ENCODE peak calls at places on chromosomes 12 and 14, in eight cellular contexts. One of them, this sample, is unnamed.
A peak's percentile ranks its signal among the peaks of the same experiment; 100 is the strongest.

GRCh38 chr12:22101749-22102243 is 55.8 kb downstream of the CMAS start:
- DNase-seq in stimulated activated CD8-positive, alpha-beta memory T cell treated with anti-CD3 and anti-CD28 coated beads, Interleukin-4, amount 100 ng/mL, for 24 hours: no peak
- DNase-seq in nephron progenitor cell: no peak
- DNase-seq in heart left ventricle: no peak
- DNase-seq in stimulated activated CD4-positive, alpha-beta T cell treated with anti-CD3 and anti-CD28 coated beads, Interleukin-1b, Interleukin-23, amount 100 ng/mL, for 1 hour: no peak
- DNase-seq in type B pancreatic cell: no peak
- DNase-seq in activated effector memory CD4-positive, alpha-beta T cell treated with Interleukin-2 at 50 U/mL for 16 hours: no peak
- DNase-seq in transverse colon: peak; percentile 10
- DNase-seq in this sample: no peak

GRCh38 chr12:52354197-52354596 is 13.1 kb downstream of the KRT85 start:
- DNase-seq in type B pancreatic cell: no peak
- DNase-seq in stimulated activated CD4-positive, alpha-beta T cell treated with anti-CD3 and anti-CD28 coated beads, Interleukin-1b, Interleukin-23, amount 100 ng/mL, for 1 hour: no peak
- DNase-seq in nephron progenitor cell: no peak
- DNase-seq in stimulated activated CD8-positive, alpha-beta memory T cell treated with anti-CD3 and anti-CD28 coated beads, Interleukin-4, amount 100 ng/mL, for 24 hours: no peak
- DNase-seq in transverse colon: no peak
- DNase-seq in activated effector memory CD4-positive, alpha-beta T cell treated with Interleukin-2 at 50 U/mL for 16 hours: no peak
- DNase-seq in heart left ventricle: no peak
- DNase-seq in this sample: no peak

GRCh38 chr14:29741909-29742401 is 185.7 kb downstream of the PRKD1 start:
- DNase-seq in stimulated activated CD4-positive, alpha-beta T cell treated with anti-CD3 and anti-CD28 coated beads, Interleukin-1b, Interleukin-23, amount 100 ng/mL, for 1 hour: no peak
- DNase-seq in nephron progenitor cell: no peak
- DNase-seq in heart left ventricle: no peak
- DNase-seq in activated effector memory CD4-positive, alpha-beta T cell treated with Interleukin-2 at 50 U/mL for 16 hours: no peak
- DNase-seq in type B pancreatic cell: no peak
- DNase-seq in transverse colon: no peak
- DNase-seq in stimulated activated CD8-positive, alpha-beta memory T cell treated with anti-CD3 and anti-CD28 coated beads, Interleukin-4, amount 100 ng/mL, for 24 hours: no peak
- DNase-seq in this sample: no peak

GRCh38 chr14:75088566-75089373 is 19.3 kb downstream of the ZC2HC1C start:
- DNase-seq in activated effector memory CD4-positive, alpha-beta T cell treated with Interleukin-2 at 50 U/mL for 16 hours: no peak
- DNase-seq in stimulated activated CD8-positive, alpha-beta memory T cell treated with anti-CD3 and anti-CD28 coated beads, Interleukin-4, amount 100 ng/mL, for 24 hours: peak; percentile 4
- DNase-seq in transverse colon: peak; percentile 35
- DNase-seq in type B pancreatic cell: no peak
- DNase-seq in stimulated activated CD4-positive, alpha-beta T cell treated with anti-CD3 and anti-CD28 coated beads, Interleukin-1b, Interleukin-23, amount 100 ng/mL, for 1 hour: no peak
- DNase-seq in nephron progenitor cell: peak; percentile 56
- DNase-seq in heart left ventricle: no peak
- DNase-seq in this sample: peak; percentile 33

GRCh38 chr12:124901003-124901402 is 13.4 kb downstream of the UBC start:
- DNase-seq in type B pancreatic cell: no peak
- DNase-seq in stimulated activated CD4-positive, alpha-beta T cell treated with anti-CD3 and anti-CD28 coated beads, Interleukin-1b, Interleukin-23, amount 100 ng/mL, for 1 hour: no peak
- DNase-seq in transverse colon: no peak
- DNase-seq in stimulated activated CD8-positive, alpha-beta memory T cell treated with anti-CD3 and anti-CD28 coated beads, Interleukin-4, amount 100 ng/mL, for 24 hours: no peak
- DNase-seq in nephron progenitor cell: no peak
- DNase-seq in heart left ventricle: no peak
- DNase-seq in activated effector memory CD4-positive, alpha-beta T cell treated with Interleukin-2 at 50 U/mL for 16 hours: no peak
- DNase-seq in this sample: no peak

GRCh38 chr12:40989785-40990184 is 198.3 kb upstream of the PDZRN4 start:
- DNase-seq in stimulated activated CD4-positive, alpha-beta T cell treated with anti-CD3 and anti-CD28 coated beads, Interleukin-1b, Interleukin-23, amount 100 ng/mL, for 1 hour: no peak
- DNase-seq in type B pancreatic cell: no peak
- DNase-seq in transverse colon: no peak
- DNase-seq in nephron progenitor cell: no peak
- DNase-seq in activated effector memory CD4-positive, alpha-beta T cell treated with Interleukin-2 at 50 U/mL for 16 hours: no peak
- DNase-seq in stimulated activated CD8-positive, alpha-beta memory T cell treated with anti-CD3 and anti-CD28 coated beads, Interleukin-4, amount 100 ng/mL, for 24 hours: no peak
- DNase-seq in heart left ventricle: no peak
- DNase-seq in this sample: no peak

GRCh38 chr12:122080149-122081107 is 1.9 kb downstream of the MLXIP start:
- DNase-seq in transverse colon: peak; percentile 75
- DNase-seq in stimulated activated CD4-positive, alpha-beta T cell treated with anti-CD3 and anti-CD28 coated beads, Interleukin-1b, Interleukin-23, amount 100 ng/mL, for 1 hour: no peak
- DNase-seq in type B pancreatic cell: no peak
- DNase-seq in nephron progenitor cell: no peak
- DNase-seq in heart left ventricle: no peak
- DNase-seq in stimulated activated CD8-positive, alpha-beta memory T cell treated with anti-CD3 and anti-CD28 coated beads, Interleukin-4, amount 100 ng/mL, for 24 hours: no peak
- DNase-seq in activated effector memory CD4-positive, alpha-beta T cell treated with Interleukin-2 at 50 U/mL for 16 hours: no peak
- DNase-seq in this sample: no peak

GRCh38 chr14:20848316-20848954 is 42.8 kb upstream of the RNASE3 start:
- DNase-seq in stimulated activated CD4-positive, alpha-beta T cell treated with anti-CD3 and anti-CD28 coated beads, Interleukin-1b, Interleukin-23, amount 100 ng/mL, for 1 hour: no peak
- DNase-seq in stimulated activated CD8-positive, alpha-beta memory T cell treated with anti-CD3 and anti-CD28 coated beads, Interleukin-4, amount 100 ng/mL, for 24 hours: no peak
- DNase-seq in heart left ventricle: no peak
- DNase-seq in nephron progenitor cell: no peak
- DNase-seq in activated effector memory CD4-positive, alpha-beta T cell treated with Interleukin-2 at 50 U/mL for 16 hours: no peak
- DNase-seq in transverse colon: no peak
- DNase-seq in type B pancreatic cell: no peak
- DNase-seq in this sample: no peak

GRCh38 chr14:59293934-59294661 is 105.6 kb downstream of the DAAM1 start:
- DNase-seq in type B pancreatic cell: no peak
- DNase-seq in transverse colon: no peak
- DNase-seq in heart left ventricle: peak; percentile 68
- DNase-seq in stimulated activated CD8-positive, alpha-beta memory T cell treated with anti-CD3 and anti-CD28 coated beads, Interleukin-4, amount 100 ng/mL, for 24 hours: no peak
- DNase-seq in stimulated activated CD4-positive, alpha-beta T cell treated with anti-CD3 and anti-CD28 coated beads, Interleukin-1b, Interleukin-23, amount 100 ng/mL, for 1 hour: no peak
- DNase-seq in activated effector memory CD4-positive, alpha-beta T cell treated with Interleukin-2 at 50 U/mL for 16 hours: no peak
- DNase-seq in nephron progenitor cell: no peak
- DNase-seq in this sample: no peak

GRCh38 chr12:106498056-106498455 is 84.7 kb upstream of the RFX4 start:
- DNase-seq in stimulated activated CD8-positive, alpha-beta memory T cell treated with anti-CD3 and anti-CD28 coated beads, Interleukin-4, amount 100 ng/mL, for 24 hours: no peak
- DNase-seq in nephron progenitor cell: no peak
- DNase-seq in stimulated activated CD4-positive, alpha-beta T cell treated with anti-CD3 and anti-CD28 coated beads, Interleukin-1b, Interleukin-23, amount 100 ng/mL, for 1 hour: no peak
- DNase-seq in heart left ventricle: no peak
- DNase-seq in transverse colon: no peak
- DNase-seq in activated effector memory CD4-positive, alpha-beta T cell treated with Interleukin-2 at 50 U/mL for 16 hours: no peak
- DNase-seq in type B pancreatic cell: no peak
- DNase-seq in this sample: no peak

GRCh38 chr12:108804361-108804949 is 52.9 kb downstream of the SSH1 start:
- DNase-seq in transverse colon: peak; percentile 49
- DNase-seq in type B pancreatic cell: no peak
- DNase-seq in stimulated activated CD8-positive, alpha-beta memory T cell treated with anti-CD3 and anti-CD28 coated beads, Interleukin-4, amount 100 ng/mL, for 24 hours: no peak
- DNase-seq in stimulated activated CD4-positive, alpha-beta T cell treated with anti-CD3 and anti-CD28 coated beads, Interleukin-1b, Interleukin-23, amount 100 ng/mL, for 1 hour: no peak
- DNase-seq in heart left ventricle: no peak
- DNase-seq in activated effector memory CD4-positive, alpha-beta T cell treated with Interleukin-2 at 50 U/mL for 16 hours: no peak
- DNase-seq in nephron progenitor cell: no peak
- DNase-seq in this sample: no peak

GRCh38 chr12:65496617-65497016 is 218.1 kb downstream of the MSRB3 start:
- DNase-seq in activated effector memory CD4-positive, alpha-beta T cell treated with Interleukin-2 at 50 U/mL for 16 hours: no peak
- DNase-seq in heart left ventricle: no peak
- DNase-seq in transverse colon: no peak
- DNase-seq in stimulated activated CD4-positive, alpha-beta T cell treated with anti-CD3 and anti-CD28 coated beads, Interleukin-1b, Interleukin-23, amount 100 ng/mL, for 1 hour: no peak
- DNase-seq in nephron progenitor cell: no peak
- DNase-seq in stimulated activated CD8-positive, alpha-beta memory T cell treated with anti-CD3 and anti-CD28 coated beads, Interleukin-4, amount 100 ng/mL, for 24 hours: no peak
- DNase-seq in type B pancreatic cell: no peak
- DNase-seq in this sample: no peak

GRCh38 chr12:104805186-104805585 is 152.9 kb downstream of the SLC41A2 start:
- DNase-seq in nephron progenitor cell: no peak
- DNase-seq in type B pancreatic cell: no peak
- DNase-seq in heart left ventricle: no peak
- DNase-seq in stimulated activated CD8-positive, alpha-beta memory T cell treated with anti-CD3 and anti-CD28 coated beads, Interleukin-4, amount 100 ng/mL, for 24 hours: no peak
- DNase-seq in activated effector memory CD4-positive, alpha-beta T cell treated with Interleukin-2 at 50 U/mL for 16 hours: no peak
- DNase-seq in transverse colon: no peak
- DNase-seq in stimulated activated CD4-positive, alpha-beta T cell treated with anti-CD3 and anti-CD28 coated beads, Interleukin-1b, Interleukin-23, amount 100 ng/mL, for 1 hour: no peak
- DNase-seq in this sample: no peak

GRCh38 chr12:4172999-4173398 is 100.6 kb upstream of the CCND2 start:
- DNase-seq in stimulated activated CD8-positive, alpha-beta memory T cell treated with anti-CD3 and anti-CD28 coated beads, Interleukin-4, amount 100 ng/mL, for 24 hours: no peak
- DNase-seq in transverse colon: no peak
- DNase-seq in type B pancreatic cell: no peak
- DNase-seq in activated effector memory CD4-positive, alpha-beta T cell treated with Interleukin-2 at 50 U/mL for 16 hours: no peak
- DNase-seq in nephron progenitor cell: no peak
- DNase-seq in stimulated activated CD4-positive, alpha-beta T cell treated with anti-CD3 and anti-CD28 coated beads, Interleukin-1b, Interleukin-23, amount 100 ng/mL, for 1 hour: no peak
- DNase-seq in heart left ventricle: no peak
- DNase-seq in this sample: no peak

GRCh38 chr12:30725739-30726138 is 29.0 kb downstream of the CAPRIN2 start:
- DNase-seq in type B pancreatic cell: no peak
- DNase-seq in nephron progenitor cell: no peak
- DNase-seq in stimulated activated CD8-positive, alpha-beta memory T cell treated with anti-CD3 and anti-CD28 coated beads, Interleukin-4, amount 100 ng/mL, for 24 hours: no peak
- DNase-seq in activated effector memory CD4-positive, alpha-beta T cell treated with Interleukin-2 at 50 U/mL for 16 hours: no peak
- DNase-seq in transverse colon: no peak
- DNase-seq in stimulated activated CD4-positive, alpha-beta T cell treated with anti-CD3 and anti-CD28 coated beads, Interleukin-1b, Interleukin-23, amount 100 ng/mL, for 1 hour: no peak
- DNase-seq in heart left ventricle: no peak
- DNase-seq in this sample: no peak

GRCh38 chr12:62866451-62867082 is 68.4 kb downstream of the PPM1H start:
- DNase-seq in transverse colon: no peak
- DNase-seq in stimulated activated CD8-positive, alpha-beta memory T cell treated with anti-CD3 and anti-CD28 coated beads, Interleukin-4, amount 100 ng/mL, for 24 hours: no peak
- DNase-seq in activated effector memory CD4-positive, alpha-beta T cell treated with Interleukin-2 at 50 U/mL for 16 hours: no peak
- DNase-seq in type B pancreatic cell: no peak
- DNase-seq in heart left ventricle: no peak
- DNase-seq in nephron progenitor cell: peak; percentile 10
- DNase-seq in stimulated activated CD4-positive, alpha-beta T cell treated with anti-CD3 and anti-CD28 coated beads, Interleukin-1b, Interleukin-23, amount 100 ng/mL, for 1 hour: no peak
- DNase-seq in this sample: no peak

GRCh38 chr12:119088917-119089667 is 89.6 kb upstream of the HSPB8 start:
- DNase-seq in type B pancreatic cell: no peak
- DNase-seq in stimulated activated CD8-positive, alpha-beta memory T cell treated with anti-CD3 and anti-CD28 coated beads, Interleukin-4, amount 100 ng/mL, for 24 hours: no peak
- DNase-seq in nephron progenitor cell: no peak
- DNase-seq in activated effector memory CD4-positive, alpha-beta T cell treated with Interleukin-2 at 50 U/mL for 16 hours: no peak
- DNase-seq in heart left ventricle: no peak
- DNase-seq in transverse colon: no peak
- DNase-seq in stimulated activated CD4-positive, alpha-beta T cell treated with anti-CD3 and anti-CD28 coated beads, Interleukin-1b, Interleukin-23, amount 100 ng/mL, for 1 hour: no peak
- DNase-seq in this sample: peak; percentile 57

GRCh38 chr14:70642313-70643235 is 858 bp downstream of the TTC9 start:
- DNase-seq in stimulated activated CD8-positive, alpha-beta memory T cell treated with anti-CD3 and anti-CD28 coated beads, Interleukin-4, amount 100 ng/mL, for 24 hours: no peak
- DNase-seq in type B pancreatic cell: no peak
- DNase-seq in nephron progenitor cell: peak; percentile 42
- DNase-seq in heart left ventricle: no peak
- DNase-seq in stimulated activated CD4-positive, alpha-beta T cell treated with anti-CD3 and anti-CD28 coated beads, Interleukin-1b, Interleukin-23, amount 100 ng/mL, for 1 hour: no peak
- DNase-seq in activated effector memory CD4-positive, alpha-beta T cell treated with Interleukin-2 at 50 U/mL for 16 hours: peak; percentile 27
- DNase-seq in transverse colon: peak; percentile 39
- DNase-seq in this sample: no peak

GRCh38 chr14:21543426-21544350 is 17.5 kb upstream of the SALL2 start:
- DNase-seq in activated effector memory CD4-positive, alpha-beta T cell treated with Interleukin-2 at 50 U/mL for 16 hours: no peak
- DNase-seq in type B pancreatic cell: no peak
- DNase-seq in heart left ventricle: no peak
- DNase-seq in stimulated activated CD4-positive, alpha-beta T cell treated with anti-CD3 and anti-CD28 coated beads, Interleukin-1b, Interleukin-23, amount 100 ng/mL, for 1 hour: no peak
- DNase-seq in stimulated activated CD8-positive, alpha-beta memory T cell treated with anti-CD3 and anti-CD28 coated beads, Interleukin-4, amount 100 ng/mL, for 24 hours: no peak
- DNase-seq in transverse colon: no peak
- DNase-seq in nephron progenitor cell: no peak
- DNase-seq in this sample: no peak

GRCh38 chr14:36078080-36078479 is 98.4 kb downstream of the PTCSC3 start:
- DNase-seq in stimulated activated CD4-positive, alpha-beta T cell treated with anti-CD3 and anti-CD28 coated beads, Interleukin-1b, Interleukin-23, amount 100 ng/mL, for 1 hour: no peak
- DNase-seq in activated effector memory CD4-positive, alpha-beta T cell treated with Interleukin-2 at 50 U/mL for 16 hours: no peak
- DNase-seq in transverse colon: no peak
- DNase-seq in stimulated activated CD8-positive, alpha-beta memory T cell treated with anti-CD3 and anti-CD28 coated beads, Interleukin-4, amount 100 ng/mL, for 24 hours: no peak
- DNase-seq in type B pancreatic cell: no peak
- DNase-seq in nephron progenitor cell: no peak
- DNase-seq in heart left ventricle: no peak
- DNase-seq in this sample: no peak